ENCODE peak calls at places on chromosome 18, in seven cellular contexts. A is H1, W is H9, C is neuronal stem cell, B is trophoblast cell, I is mesenchymal stem cell, U is mesendoderm. L is an unnamed sample.

GRCh38 chr18:48802543-48803428 is 148.0 kb downstream of the SMAD7 start:
- DNase-seq in A (no peak), B (peak; percentile 56), C (no peak), U (peak; percentile 94), I (no peak), W (peak; percentile 23), L (no peak)

GRCh38 chr18:79877163-79878091 is 74.0 kb downstream of the SLC66A2 start:
- DNase-seq in A (no peak), I (no peak), U (peak; percentile 12), C (no peak), W (peak; percentile 26), B (no peak), L (no peak)

GRCh38 chr18:21406111-21406510 is 164.1 kb downstream of the GREB1L start:
- DNase-seq in U (no peak), W (no peak), C (no peak), I (no peak), A (no peak), B (no peak), L (no peak)

GRCh38 chr18:79792096-79792987 is 5.4 kb upstream of the KCNG2 start:
- DNase-seq in I (no peak), B (no peak), U (no peak), A (no peak), W (no peak), C (no peak), L (no peak)

GRCh38 chr18:1573732-1574131 is 669.1 kb downstream of the ADCYAP1 start:
- DNase-seq in W (no peak), I (no peak), C (no peak), U (no peak), A (no peak), B (no peak), L (no peak)

GRCh38 chr18:5982332-5982731 is 87.0 kb upstream of the TMEM200C start:
- DNase-seq in C (no peak), B (no peak), U (no peak), W (no peak), A (no peak), I (no peak), L (no peak)

GRCh38 chr18:12291690-12292089 is 16.4 kb upstream of the TUBB6 start:
- DNase-seq in I (no peak), W (no peak), C (no peak), A (no peak), B (no peak), U (no peak), L (no peak)

GRCh38 chr18:79195716-79196683 is 126.8 kb downstream of the ATP9B start:
- DNase-seq in I (no peak), C (no peak), A (no peak), W (no peak), B (no peak), U (no peak), L (no peak)

GRCh38 chr18:70292628-70293027 is 3.8 kb downstream of the SOCS6 start:
- DNase-seq in W (no peak), A (no peak), C (no peak), U (no peak), B (no peak), I (no peak), L (no peak)

GRCh38 chr18:27181726-27182125 is 3.4 kb downstream of the CHST9 start:
- DNase-seq in W (no peak), I (no peak), U (no peak), A (no peak), B (no peak), C (no peak), L (no peak)

GRCh38 chr18:22913861-22914260 is 19.3 kb upstream of the RBBP8 start:
- DNase-seq in B (peak; percentile 96), A (no peak), U (peak; percentile 84), C (no peak), I (no peak), W (peak; percentile 69), L (no peak)

GRCh38 chr18:56043691-56044090 is 455.7 kb upstream of the TCF4 start:
- DNase-seq in C (no peak), I (no peak), B (no peak), W (peak; percentile 48), A (peak; percentile 7), U (peak; percentile 32), L (no peak)

GRCh38 chr18:55753643-55754255 is 165.8 kb upstream of the TCF4 start:
- DNase-seq in B (peak; percentile 40), C (no peak), I (no peak), A (no peak), U (no peak), W (no peak), L (peak; percentile 45)

GRCh38 chr18:50659091-50660003 is 99.5 kb downstream of the MAPK4 start:
- DNase-seq in W (no peak), U (peak; percentile 44), C (no peak), B (peak; percentile 14), I (no peak), A (no peak), L (peak; percentile 5)

GRCh38 chr18:40414155-40414754 is 1540.8 kb upstream of the PIK3C3 start:
- DNase-seq in W (no peak), C (no peak), I (peak; percentile 6), B (no peak), A (no peak), U (no peak), L (peak; percentile 37)

GRCh38 chr18:26473721-26474120 is 74.6 kb downstream of the KCTD1 start:
- DNase-seq in I (no peak), A (no peak), W (no peak), C (no peak), B (no peak), U (no peak), L (no peak)

GRCh38 chr18:61545281-61546245 is 212.3 kb downstream of the CDH20 start:
- DNase-seq in I (no peak), B (no peak), W (no peak), C (no peak), U (no peak), A (no peak), L (no peak)

GRCh38 chr18:29164020-29164706 is 987.2 kb upstream of the CDH2 start:
- DNase-seq in A (no peak), U (peak; percentile 79), I (peak; percentile 97), B (peak; percentile 2), W (no peak), C (no peak), L (peak; percentile 96)

GRCh38 chr18:35890323-35890722 is 82.2 kb upstream of the RMP24 start:
- DNase-seq in C (no peak), I (no peak), B (no peak), U (no peak), A (no peak), W (no peak), L (no peak)

GRCh38 chr18:39611381-39612090 is 2045.9 kb upstream of the CELF4 start:
- DNase-seq in C (no peak), I (no peak), B (no peak), A (no peak), U (peak; percentile 32), W (no peak), L (peak; percentile 4)

GRCh38 chr18:36672437-36673344 is 156.1 kb downstream of the TPGS2 start:
- DNase-seq in B (no peak), I (peak; percentile 45), W (no peak), A (no peak), C (no peak), U (no peak), L (peak; percentile 67)

GRCh38 chr18:76615065-76615733 is 120.2 kb upstream of the ZNF516 start:
- DNase-seq in U (no peak), C (no peak), A (no peak), B (no peak), I (no peak), W (no peak), L (peak; percentile 27)

GRCh38 chr18:7164610-7165009 is 47.0 kb upstream of the LAMA1 start:
- DNase-seq in U (no peak), W (no peak), A (no peak), I (no peak), C (no peak), B (no peak), L (peak; percentile 15)

DNA sequence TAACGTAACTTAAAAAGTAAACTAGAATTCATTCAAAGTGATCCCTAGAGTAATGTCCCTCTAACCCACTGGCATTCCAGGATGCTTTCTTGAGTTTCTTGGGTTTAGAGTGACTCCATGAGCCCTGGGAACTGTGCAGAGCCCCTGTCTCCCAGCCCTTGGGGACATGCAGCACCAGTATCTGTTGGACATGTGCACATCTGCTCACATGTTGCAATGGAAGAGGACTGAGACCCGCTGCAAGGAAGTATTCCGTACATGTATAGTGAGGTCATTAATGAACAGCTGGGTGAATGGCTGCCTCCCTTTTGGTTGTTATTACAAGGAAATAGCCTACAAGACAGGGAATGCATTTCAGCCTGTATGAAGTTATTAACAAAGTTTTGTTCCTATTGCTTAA is 87.7 kb downstream of the FAM210A start:
- DNase-seq in U (no peak), W (no peak), I (no peak), C (no peak), A (no peak), B (no peak), L (no peak)
- H4K8ac ChIP-seq in U (no peak overlapping the region), W (no peak overlapping the region), I (no peak overlapping the region), C (no peak overlapping the region), A (no peak overlapping the region), B (no peak overlapping the region), L (no peak overlapping the region)

DNA sequence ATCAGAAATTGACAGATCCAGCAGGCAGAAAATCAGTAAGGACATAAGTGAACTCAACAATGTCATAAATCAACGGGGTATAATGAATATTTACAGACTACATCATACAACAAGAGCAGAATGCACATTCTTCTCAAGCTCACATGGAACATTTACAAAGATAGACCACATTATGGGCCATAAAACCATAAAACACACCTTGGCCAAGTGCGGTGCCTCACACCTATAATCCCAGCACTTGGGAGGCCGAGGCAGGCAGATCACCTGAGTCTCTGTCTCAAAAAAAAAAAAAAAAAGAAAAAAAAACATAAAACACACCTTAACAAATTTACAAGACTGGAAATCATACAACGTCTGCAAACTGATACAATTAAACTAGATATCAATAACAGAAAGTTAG is 36.7 kb downstream of the FBXO15 start:
- DNase-seq in W (no peak), C (no peak), U (no peak), B (no peak), A (no peak), I (no peak), L (no peak)
- H4K8ac ChIP-seq in W (no peak overlapping the region), C (no peak overlapping the region), U (no peak overlapping the region), B (no peak overlapping the region), A (no peak overlapping the region), I (no peak overlapping the region), L (no peak overlapping the region)

GRCh38 chr18:34494359-34494696 is 215.8 kb upstream of the DTNA start:
- DNase-seq in I (no peak), U (peak; percentile 59), A (no peak), W (peak; percentile 46), B (no peak), C (no peak), L (no peak)
- H4K8ac ChIP-seq in I (no peak overlapping the region), U (no peak overlapping the region), A (no peak overlapping the region), W (no peak overlapping the region), B (no peak overlapping the region), C (no peak overlapping the region), L (no peak overlapping the region)

DNA sequence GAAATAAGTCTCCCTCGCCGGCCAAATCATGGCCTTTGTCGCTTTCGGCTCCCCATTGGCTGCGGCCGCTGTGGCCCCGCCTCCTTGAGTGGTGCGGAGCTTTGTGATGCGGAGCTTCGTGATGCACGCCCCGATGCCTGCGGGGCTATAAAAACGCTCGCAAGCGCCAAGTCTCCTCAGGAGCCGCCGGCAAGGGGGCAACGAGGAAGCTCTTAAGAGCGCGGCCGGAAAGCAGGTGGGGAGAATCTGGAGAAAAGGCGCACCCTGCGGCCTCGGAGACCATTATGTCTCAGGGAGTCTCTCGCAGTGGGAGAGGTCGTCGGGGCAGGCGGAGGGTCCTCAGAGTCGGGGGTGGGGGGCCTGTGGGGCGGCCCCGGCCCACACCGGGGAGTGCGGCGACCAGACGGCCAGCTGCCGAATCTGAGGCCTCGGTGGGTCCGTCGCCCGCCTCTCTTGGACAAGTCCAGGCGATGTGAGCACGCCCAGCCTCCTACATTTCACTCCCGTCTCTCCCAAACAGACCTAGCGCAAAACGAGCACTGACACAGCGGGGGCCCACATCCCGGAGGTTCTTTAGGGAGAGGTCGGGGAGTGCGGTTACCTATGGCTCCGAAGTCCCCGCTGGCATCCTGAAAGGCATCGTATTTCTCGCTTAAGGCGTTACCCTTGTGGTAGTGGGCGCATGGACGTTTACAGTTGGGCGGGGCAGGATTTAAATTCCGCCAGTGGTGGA is at the start of gene CABYR:
- DNase-seq in I (peak; percentile 90), C (peak; percentile 79), A (peak; percentile 93), U (peak; percentile 96), W (peak; percentile 95), B (peak; percentile 81), L (peak; percentile 86)
- H4K8ac ChIP-seq in I (peak within 1 kb of the TSS; percentile 84), C (no peak within 1 kb of the TSS), A (peak within 1 kb of the TSS; percentile 1), U (no peak within 1 kb of the TSS), W (no peak within 1 kb of the TSS), B (peak within 1 kb of the TSS; percentile 78), L (peak within 1 kb of the TSS; percentile 88)